ENCODE peak calls at places on chromosomes 6 and 20, in five cellular contexts. M is GM23248, A is neuronal stem cell, V is psoas muscle, T is uterus. F is an unnamed sample.

GRCh38 chr20:25076731-25077609 is 5.0 kb downstream of the VSX1 start:
- DNase-seq in V (no peak), M (peak), T (no peak), A (no peak), F (no peak)

GRCh38 chr6:49401063-49401462 is 62.0 kb downstream of the MMUT start:
- DNase-seq in A (no peak), V (no peak), M (no peak), T (no peak), F (no peak)

GRCh38 chr20:51067792-51068191 is 44.9 kb upstream of the KCNG1 start:
- DNase-seq in M (no peak), A (no peak), V (no peak), T (no peak), F (no peak)

GRCh38 chr6:157756708-157757429 is 66.2 kb upstream of the SNX9 start:
- DNase-seq in A (peak), V (peak), T (peak), M (peak), F (peak)

GRCh38 chr6:5518936-5519491 is 257.7 kb downstream of the FARS2 start:
- DNase-seq in M (no peak), A (no peak), T (no peak), V (no peak), F (no peak)

GRCh38 chr6:160000280-160000704 is 31.4 kb downstream of the IGF2R start:
- DNase-seq in V (no peak), A (no peak), T (no peak), M (no peak), F (no peak)

GRCh38 chr20:23652926-23653325 is 15.2 kb upstream of the CST3 start:
- DNase-seq in A (no peak), M (no peak), T (no peak), V (no peak), F (no peak)

GRCh38 chr6:81293896-81294295 is 458.6 kb downstream of the TENT5A start:
- DNase-seq in A (no peak), M (no peak), T (no peak), V (no peak), F (no peak)

GRCh38 chr6:38436726-38437465 is 202.8 kb downstream of the BTBD9 start:
- DNase-seq in T (no peak), M (peak), V (no peak), A (no peak), F (no peak)

GRCh38 chr6:137258170-137258569 is 39.0 kb upstream of the IFNGR1 start:
- DNase-seq in T (no peak), M (no peak), V (no peak), A (no peak), F (no peak)

GRCh38 chr6:17845598-17845997 is 138.9 kb upstream of the NUP153 start:
- DNase-seq in A (no peak), V (no peak), M (no peak), T (no peak), F (no peak)

GRCh38 chr6:150070236-150070860 is 1.4 kb upstream of the ULBP3 start:
- DNase-seq in V (no peak), A (no peak), M (no peak), T (no peak), F (no peak)

GRCh38 chr20:34364013-34364382 is 925 bp downstream of the ITCH start:
- DNase-seq in M (peak), V (no peak), A (no peak), T (peak), F (no peak)

GRCh38 chr6:52598123-52598823 is 21.4 kb upstream of the TRAM2 start:
- DNase-seq in V (peak), M (peak), T (peak), A (peak), F (peak)

GRCh38 chr20:49750611-49751396 is 37.1 kb upstream of the B4GALT5 start:
- DNase-seq in A (no peak), V (peak), T (peak), M (peak), F (no peak)

GRCh38 chr6:157800420-157801237 is 22.4 kb upstream of the SNX9 start:
- DNase-seq in A (no peak), V (no peak), M (peak), T (no peak), F (no peak)

GRCh38 chr6:167580512-167580911 is 246.2 kb upstream of the AFDN start:
- DNase-seq in M (no peak), A (no peak), V (no peak), T (no peak), F (no peak)

GRCh38 chr6:149560736-149561135 is 5.4 kb upstream of the GINM1 start:
- DNase-seq in T (no peak), A (no peak), V (no peak), M (peak), F (no peak)

GRCh38 chr6:155155787-155156447 is 107.9 kb upstream of the CLDN20 start:
- DNase-seq in M (peak), T (no peak), A (no peak), V (no peak), F (no peak)

GRCh38 chr6:144416773-144417172 is 131.6 kb downstream of the UTRN start:
- DNase-seq in V (no peak), T (no peak), A (no peak), M (peak), F (no peak)
- H3K27ac ChIP-seq in V (peak), T (no peak), A (no peak), M (peak), F (no peak)

GRCh38 chr6:25177629-25178028 is 101.5 kb upstream of the CARMIL1 start:
- DNase-seq in A (no peak), T (no peak), V (no peak), M (no peak), F (no peak)

GRCh38 chr6:25176466-25176865 is 102.7 kb upstream of the CARMIL1 start:
- DNase-seq in M (no peak), T (no peak), A (no peak), V (no peak), F (no peak)

GRCh38 chr6:25180630-25181375 is 98.4 kb upstream of the CARMIL1 start:
- DNase-seq in T (no peak), A (no peak), M (no peak), V (no peak), F (no peak)

GRCh38 chr6:25179051-25179778 is 100.0 kb upstream of the CARMIL1 start:
- DNase-seq in M (peak), T (no peak), A (no peak), V (no peak), F (no peak)

GRCh38 chr6:25178336-25178735 is 100.8 kb upstream of the CARMIL1 start:
- DNase-seq in M (no peak), V (no peak), A (no peak), T (no peak), F (no peak)
- H3K27ac ChIP-seq in M (peak), V (no peak), A (no peak), T (peak), F (no peak)

GRCh38 chr6:41917528-41917927 is 3.4 kb downstream of the MED20 start:
- DNase-seq in V (no peak), T (no peak), A (no peak), M (peak), F (no peak)
- H3K27ac ChIP-seq in V (peak), T (no peak), A (no peak), M (peak), F (no peak)

GRCh38 chr6:44169154-44169553 is 10.5 kb downstream of the CAPN11 start:
- DNase-seq in V (no peak), A (no peak), T (no peak), M (peak), F (no peak)

GRCh38 chr6:44169886-44170570 is 11.4 kb downstream of the CAPN11 start:
- DNase-seq in M (no peak), T (no peak), V (no peak), A (no peak), F (no peak)

GRCh38 chr6:44176130-44176934 is 17.7 kb downstream of the CAPN11 start:
- DNase-seq in T (no peak), A (no peak), M (no peak), V (no peak), F (no peak)

GRCh38 chr6:44172759-44173500 is 14.3 kb downstream of the CAPN11 start:
- DNase-seq in A (peak), M (peak), T (peak), V (peak), F (peak)

GRCh38 chr6:44171899-44172546 is 13.4 kb downstream of the CAPN11 start:
- DNase-seq in T (no peak), A (no peak), V (no peak), M (no peak), F (no peak)
- H3K27ac ChIP-seq in T (no peak), A (no peak), V (no peak), M (no peak), F (no peak)

GRCh38 chr6:170040906-170041305 is 250.0 kb downstream of the DLL1 start:
- DNase-seq in V (no peak), A (no peak), T (no peak), M (no peak), F (no peak)
- H3K27ac ChIP-seq in V (no peak), A (no peak), T (no peak), M (no peak), F (no peak)

GRCh38 chr20:14580426-14581074 is 243.1 kb upstream of the FLRT3 start:
- DNase-seq in T (no peak), V (no peak), A (no peak), M (no peak), F (no peak)
- H3K27ac ChIP-seq in T (no peak), V (no peak), A (no peak), M (no peak), F (no peak)

DNA sequence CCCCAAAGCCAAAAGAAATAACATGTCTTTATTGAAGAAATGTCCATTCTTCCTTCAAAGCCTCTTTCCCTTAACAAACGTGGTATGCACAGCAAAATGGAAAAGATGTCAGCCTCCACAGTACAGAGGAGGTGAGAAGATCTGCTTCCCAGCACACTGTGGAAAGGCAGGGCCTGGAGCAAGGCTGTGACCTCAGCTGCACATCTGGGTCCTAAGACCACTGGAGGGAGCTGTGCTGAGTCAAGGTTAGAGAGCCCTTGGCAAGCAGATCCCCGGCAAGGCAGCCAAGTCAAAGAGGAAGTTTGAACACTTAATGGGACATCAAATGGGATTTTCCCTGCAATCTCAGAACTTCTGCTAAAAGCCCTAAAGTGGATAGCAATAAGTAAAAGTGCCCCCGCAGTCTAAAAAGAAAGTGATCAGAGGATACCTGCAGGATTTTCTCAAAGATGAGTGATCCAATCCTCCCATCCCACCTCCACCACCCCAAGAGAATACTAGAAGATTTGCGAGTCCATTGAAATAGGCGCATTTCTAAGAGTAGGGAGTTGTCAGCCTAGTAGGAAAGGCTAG is 39.4 kb downstream of the UNC5CL start:
- DNase-seq in A (no peak), V (peak), T (peak), M (peak), F (no peak)
- H3K27ac ChIP-seq in A (no peak), V (no peak), T (no peak), M (no peak), F (no peak)

GRCh38 chr20:62308102-62308822 is 5.5 kb downstream of the ADRM1 start:
- DNase-seq in V (no peak), M (no peak), T (no peak), A (no peak), F (peak)
- H3K27ac ChIP-seq in V (no peak), M (no peak), T (no peak), A (no peak), F (no peak)

GRCh38 chr6:32855467-32856174 is 1.6 kb downstream of the PSMB9 start:
- DNase-seq in A (no peak), T (no peak), M (no peak), V (no peak), F (no peak)
- H3K27ac ChIP-seq in A (no peak), T (peak), M (no peak), V (no peak), F (no peak)